ENCODE peak calls at places on chromosomes 12 and 14, in four cellular contexts. S is HEK293T; C is lower lobe of right lung; U is effector memory CD8-positive, alpha-beta T cell. E is an unnamed sample.

GRCh38 chr12:56121204-56121870 is 3.3 kb downstream of the ZC3H10 start:
- DNase-seq in S (no peak), U (no peak), C (no peak), E (no peak)

GRCh38 chr12:74780458-74781241 is 243.0 kb downstream of the ATXN7L3B start:
- DNase-seq in U (no peak), S (no peak), C (no peak), E (no peak)

GRCh38 chr14:95320076-95320895 is 578 bp upstream of the CLMN start:
- DNase-seq in U (no peak), S (no peak), C (no peak), E (no peak)

GRCh38 chr12:28253175-28253641 is 63.0 kb downstream of the CCDC91 start:
- DNase-seq in S (no peak), C (no peak), U (peak), E (no peak)

GRCh38 chr12:89346741-89347324 is 5.5 kb downstream of the DUSP6 start:
- DNase-seq in S (no peak), U (no peak), C (no peak), E (no peak)

GRCh38 chr14:92690171-92691011 is 58.0 kb downstream of the LGMN start:
- DNase-seq in U (no peak), C (no peak), S (peak), E (no peak)

GRCh38 chr12:67676624-67677023 is 28.1 kb downstream of the DYRK2 start:
- DNase-seq in C (no peak), U (no peak), S (no peak), E (no peak)

GRCh38 chr12:1171657-1172056 is 180.6 kb downstream of the ERC1 start:
- DNase-seq in C (no peak), S (peak), U (no peak), E (no peak)

GRCh38 chr12:104938371-104938770 is 19.7 kb downstream of the SLC41A2 start:
- DNase-seq in U (no peak), S (no peak), C (no peak), E (no peak)

GRCh38 chr14:94906577-94906976 is 136.7 kb upstream of the GSC start:
- DNase-seq in S (no peak), C (no peak), U (no peak), E (no peak)

GRCh38 chr12:90028620-90029051 is 320.0 kb upstream of the ATP2B1 start:
- DNase-seq in U (no peak), S (no peak), C (no peak), E (no peak)

GRCh38 chr12:79444089-79444488 is 246.7 kb downstream of the PAWR start:
- DNase-seq in S (no peak), C (no peak), U (no peak), E (no peak)

GRCh38 chr12:96462571-96463280 is 26.7 kb upstream of the CFAP54 start:
- DNase-seq in U (no peak), C (no peak), S (no peak), E (no peak)

GRCh38 chr12:89333564-89334252 is 18.6 kb downstream of the DUSP6 start:
- DNase-seq in S (no peak), U (no peak), C (peak), E (no peak)

GRCh38 chr14:76050797-76051392 is 65.3 kb downstream of the IFT43 start:
- DNase-seq in S (peak), C (no peak), U (peak), E (no peak)

GRCh38 chr14:64444984-64445845 is 20.1 kb upstream of the AKAP5 start:
- DNase-seq in U (peak), C (no peak), S (no peak), E (no peak)

GRCh38 chr14:89921896-89922548 is 32.5 kb downstream of the EFCAB11 start:
- DNase-seq in S (no peak), C (no peak), U (no peak), E (no peak)

GRCh38 chr14:36524220-36524837 is 4.3 kb upstream of the NKX2-1 start:
- DNase-seq in U (no peak), S (no peak), C (no peak), E (no peak)

GRCh38 chr12:52903285-52903854 is 1.5 kb downstream of the KRT8 start:
- DNase-seq in U (peak), S (peak), C (peak), E (peak)

GRCh38 chr14:21476526-21476924 is 234 bp downstream of the RAB2B start:
- DNase-seq in S (peak), C (peak), U (no peak), E (no peak)

GRCh38 chr14:102949801-102950451 is 27.5 kb downstream of the AMN start:
- DNase-seq in U (no peak), C (no peak), S (no peak), E (no peak)

GRCh38 chr14:56664811-56665421 is 85.3 kb downstream of the TMEM260 start:
- DNase-seq in C (no peak), S (no peak), U (no peak), E (no peak)

GRCh38 chr12:117778656-117779055 is 190.1 kb downstream of the KSR2 start:
- DNase-seq in U (no peak), S (no peak), C (no peak), E (no peak)

GRCh38 chr12:113299619-113300237 is 35.2 kb downstream of the SLC8B1 start:
- DNase-seq in C (peak), U (no peak), S (no peak), E (peak)

GRCh38 chr14:102507026-102507860 is 2.3 kb downstream of the ANKRD9 start:
- DNase-seq in C (no peak), U (no peak), S (no peak), E (no peak)

GRCh38 chr14:78164226-78164853 is 5.8 kb upstream of the NRXN3 start:
- DNase-seq in C (no peak), U (no peak), S (peak), E (no peak)

GRCh38 chr12:52582971-52583456 is 9.4 kb upstream of the KRT74 start:
- DNase-seq in C (no peak), U (peak), S (peak), E (no peak)

GRCh38 chr12:57439762-57440266 is 5.2 kb downstream of the INHBC start:
- DNase-seq in C (no peak), U (no peak), S (no peak), E (no peak)

GRCh38 chr14:105077649-105077995 is 12.4 kb upstream of the GPR132 start:
- DNase-seq in S (no peak), U (no peak), C (peak), E (no peak)

GRCh38 chr12:13205809-13206559 is 9.5 kb downstream of the EMP1 start:
- DNase-seq in S (no peak), U (no peak), C (no peak), E (no peak)

GRCh38 chr12:122732170-122732569 is 1.5 kb upstream of the HCAR1 start:
- DNase-seq in S (no peak), U (no peak), C (no peak), E (no peak)

GRCh38 chr12:94282675-94283074 is 134.3 kb downstream of the PLXNC1 start:
- DNase-seq in S (no peak), C (peak), U (peak), E (no peak)

GRCh38 chr12:17971850-17972249 is 118.1 kb downstream of the RERGL start:
- DNase-seq in S (no peak), U (no peak), C (no peak), E (no peak)

GRCh38 chr14:83826838-83827237 is 1703.1 kb upstream of the FLRT2 start:
- DNase-seq in U (no peak), C (no peak), S (no peak), E (no peak)

GRCh38 chr12:115012861-115013667 is 329.1 kb upstream of the TBX3 start:
- DNase-seq in S (no peak), C (no peak), U (no peak), E (no peak)

GRCh38 chr12:59698599-59698998 is 102.8 kb downstream of the SLC16A7 start:
- DNase-seq in C (no peak), S (no peak), U (no peak), E (no peak)

E was measured in Right ventricle myocardium inferior.